ENCODE peak calls at places on chromosomes 5 and 9, in five cellular contexts. T, A, P, Z and R are unnamed samples.

GRCh38 chr5:72273547-72273946 is 46.5 kb downstream of the MRPS27 start:
- DNase-seq in A (no peak), P (no peak), T (no peak), Z (no peak), R (peak; percentile 57)

GRCh38 chr5:37893414-37894134 is 53.7 kb upstream of the GDNF start:
- DNase-seq in T (no peak), Z (no peak), A (no peak), P (no peak), R (no peak)

GRCh38 chr5:80516826-80517225 is 28.9 kb downstream of the FAM151B start:
- DNase-seq in P (no peak), Z (peak; percentile 36), T (peak; percentile 84), A (no peak), R (peak; percentile 83)

GRCh38 chr9:95857122-95857521 is 18.4 kb upstream of the ERCC6L2 start:
- DNase-seq in A (no peak), Z (no peak), P (peak; percentile 53), T (peak; percentile 24), R (peak; percentile 82)

GRCh38 chr9:708556-709432 is 132.7 kb upstream of the DMRT1 start:
- DNase-seq in P (no peak), T (peak; percentile 49), A (no peak), Z (no peak), R (no peak)

GRCh38 chr5:133754575-133755169 is 142.3 kb upstream of the FSTL4 start:
- DNase-seq in Z (peak; percentile 26), T (peak; percentile 51), A (peak; percentile 43), P (no peak), R (peak; percentile 36)

GRCh38 chr5:147290261-147290660 is 55.4 kb downstream of the STK32A start:
- DNase-seq in Z (no peak), A (no peak), T (no peak), P (no peak), R (no peak)

GRCh38 chr9:109198736-109199384 is 31.8 kb upstream of the FRRS1L start:
- DNase-seq in P (no peak), A (peak; percentile 6), Z (peak; percentile 26), T (no peak), R (peak; percentile 28)

GRCh38 chr5:74647096-74647495 is 6.6 kb upstream of the ENC1 start:
- DNase-seq in P (no peak), T (no peak), Z (no peak), A (no peak), R (no peak)

GRCh38 chr5:82164957-82165698 is 113.0 kb downstream of the RPS23 start:
- DNase-seq in T (peak; percentile 34), P (no peak), A (no peak), Z (no peak), R (peak; percentile 55)

GRCh38 chr9:121725008-121725795 is 73.8 kb downstream of the DAB2IP start:
- DNase-seq in Z (no peak), T (peak; percentile 100), A (no peak), P (no peak), R (no peak)

GRCh38 chr9:93648836-93649235 is 72.5 kb downstream of the PHF2 start:
- DNase-seq in A (no peak), Z (no peak), P (no peak), T (no peak), R (no peak)

GRCh38 chr5:33806736-33807442 is 84.9 kb downstream of the ADAMTS12 start:
- DNase-seq in Z (no peak), T (peak; percentile 86), P (no peak), A (no peak), R (peak; percentile 48)

GRCh38 chr5:1752881-1753280 is 46.8 kb downstream of the MRPL36 start:
- DNase-seq in A (no peak), Z (no peak), P (no peak), T (no peak), R (no peak)

GRCh38 chr5:145903862-145904261 is 31.0 kb upstream of the GRXCR2 start:
- DNase-seq in T (peak; percentile 67), P (no peak), Z (no peak), A (no peak), R (peak; percentile 5)

GRCh38 chr5:145568581-145568980 is 266.6 kb downstream of the PRELID2 start:
- DNase-seq in T (peak; percentile 18), P (no peak), A (no peak), Z (no peak), R (peak; percentile 25)

GRCh38 chr9:129432671-129433154 is 188.2 kb downstream of the C9orf50 start:
- DNase-seq in P (peak; percentile 67), A (no peak), Z (no peak), T (no peak), R (no peak)

GRCh38 chr9:7963026-7963425 is 163.4 kb upstream of the DMAC1 start:
- DNase-seq in A (no peak), T (no peak), Z (no peak), P (no peak), R (no peak)

GRCh38 chr9:84107995-84108394 is 127.4 kb downstream of the RMI1 start:
- DNase-seq in T (no peak), P (no peak), Z (no peak), A (no peak), R (no peak)

GRCh38 chr9:137740311-137740710 is 121.5 kb downstream of the EHMT1 start:
- DNase-seq in P (peak; percentile 90), Z (no peak), T (peak; percentile 37), A (no peak), R (no peak)

GRCh38 chr5:9621379-9621903 is 8.7 kb downstream of the TAS2R1 start:
- DNase-seq in T (peak; percentile 60), Z (no peak), P (peak; percentile 56), A (no peak), R (no peak)

GRCh38 chr9:94606641-94607339 is 13.2 kb upstream of the FBP2 start:
- DNase-seq in Z (no peak), A (peak; percentile 69), T (no peak), P (no peak), R (no peak)

GRCh38 chr5:172607213-172607793 is 33.8 kb upstream of the NEURL1B start:
- DNase-seq in T (no peak), A (no peak), Z (no peak), P (no peak), R (no peak)

GRCh38 chr5:149088686-149089085 is 25.8 kb upstream of the SH3TC2 start:
- DNase-seq in Z (no peak), A (no peak), P (no peak), T (no peak), R (no peak)

GRCh38 chr5:129820-130219 is 37.9 kb downstream of the PLEKHG4B start:
- DNase-seq in A (no peak), P (no peak), Z (no peak), T (peak; percentile 74), R (no peak)

DNA sequence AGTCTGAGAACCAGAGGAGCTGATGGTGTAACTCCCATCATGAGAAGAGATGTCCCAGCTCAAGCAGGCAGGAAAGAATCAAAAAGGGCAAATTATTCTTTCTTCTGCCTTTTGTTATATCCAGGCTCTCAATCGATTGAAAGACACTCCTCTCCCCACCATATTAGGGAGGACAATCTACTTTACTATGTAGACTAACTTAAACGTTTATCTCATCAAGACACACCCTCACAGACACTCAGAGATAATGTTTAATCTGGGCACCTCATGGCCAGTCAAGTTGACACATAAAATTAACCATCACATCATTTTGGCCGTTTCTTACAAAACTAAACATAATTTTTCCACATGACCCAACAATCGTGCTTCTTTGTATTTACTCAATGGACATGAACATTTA is 534.3 kb upstream of the RORB start:
- DNase-seq in T (no peak), P (no peak), Z (no peak), A (no peak), R (no peak)
- H2AFZ ChIP-seq in T (no peak overlapping the region), P (no peak overlapping the region), Z (no peak overlapping the region), A (no peak overlapping the region), R (no peak overlapping the region)

GRCh38 chr9:37996812-37997202 is 72.2 kb downstream of the SHB start:
- DNase-seq in A (no peak), Z (no peak), P (no peak), T (no peak), R (no peak)

GRCh38 chr9:37996050-37996811 is 72.8 kb downstream of the SHB start:
- DNase-seq in Z (no peak), T (no peak), A (no peak), P (peak; percentile 65), R (no peak)

GRCh38 chr9:37992924-37993349 is 76.1 kb downstream of the SHB start:
- DNase-seq in Z (no peak), T (no peak), A (no peak), P (no peak), R (no peak)

GRCh38 chr9:37995348-37995737 is 73.7 kb downstream of the SHB start:
- DNase-seq in A (no peak), Z (no peak), T (no peak), P (no peak), R (no peak)

DNA sequence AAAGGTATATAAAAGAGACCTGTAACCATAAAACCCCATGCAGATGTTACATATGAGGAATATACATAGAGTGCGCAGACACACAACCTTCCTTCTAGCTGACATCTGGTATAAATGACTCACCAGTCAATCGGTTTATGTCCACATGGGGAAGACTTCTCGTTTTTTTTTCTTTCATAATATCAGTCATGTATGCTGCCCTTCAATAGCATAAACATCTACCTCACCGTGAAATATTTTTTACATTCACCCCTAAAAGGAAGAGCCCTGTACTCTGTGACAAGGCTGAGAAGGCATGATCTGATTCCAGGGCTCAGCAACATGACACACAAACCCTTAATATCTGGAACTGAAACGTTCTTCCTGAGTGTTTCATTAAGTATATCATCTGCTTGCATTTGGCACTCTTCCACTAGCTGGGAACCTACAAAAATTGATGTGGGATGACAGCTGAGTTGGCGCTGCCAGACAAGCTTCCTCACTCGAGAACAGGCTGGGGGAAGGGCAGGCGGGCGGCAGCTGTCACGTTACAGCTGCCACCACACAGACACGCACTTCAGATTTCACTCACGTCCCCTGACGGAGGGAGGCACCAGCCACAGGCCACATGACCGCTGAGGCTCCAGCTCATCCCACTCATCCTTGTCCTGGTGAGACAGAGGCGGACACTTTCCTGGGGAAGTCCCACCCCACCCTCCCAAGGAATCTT is 74.2 kb downstream of the SHB start:
- DNase-seq in Z (no peak), P (peak; percentile 58), T (peak; percentile 92), A (no peak), R (no peak)
- TF ChIP-seq EZH2phosphoT487 in Z (no peak), P (no peak), T (no peak), A (no peak), R (no peak)

DNA sequence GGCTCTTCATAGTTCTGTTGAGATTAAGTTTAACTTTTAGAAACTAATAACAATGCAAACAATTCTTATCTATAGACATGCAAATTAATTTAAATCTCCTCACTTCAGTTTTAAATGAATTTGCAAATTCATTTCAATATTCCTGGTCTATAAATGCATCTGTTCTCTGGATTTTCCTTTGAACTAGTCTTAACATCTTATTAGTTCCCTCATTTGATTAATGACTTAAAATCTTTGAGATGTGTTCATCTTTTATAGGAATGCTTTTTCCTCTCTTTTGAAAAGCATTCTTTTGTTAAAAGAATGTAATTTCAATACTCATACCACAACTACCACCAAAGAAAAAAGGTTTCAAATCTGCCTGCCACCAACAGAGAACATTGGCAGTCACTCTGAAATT is 169.4 kb downstream of the RASEF start:
- DNase-seq in T (no peak), Z (no peak), A (no peak), P (no peak), R (no peak)
- H3K9me2 ChIP-seq in T (no peaks in the 10 kb centered on the region), Z (no peaks in the 10 kb centered on the region), A (no peaks in the 10 kb centered on the region), P (no peaks in the 10 kb centered on the region), R (no peaks in the 10 kb centered on the region)

DNA sequence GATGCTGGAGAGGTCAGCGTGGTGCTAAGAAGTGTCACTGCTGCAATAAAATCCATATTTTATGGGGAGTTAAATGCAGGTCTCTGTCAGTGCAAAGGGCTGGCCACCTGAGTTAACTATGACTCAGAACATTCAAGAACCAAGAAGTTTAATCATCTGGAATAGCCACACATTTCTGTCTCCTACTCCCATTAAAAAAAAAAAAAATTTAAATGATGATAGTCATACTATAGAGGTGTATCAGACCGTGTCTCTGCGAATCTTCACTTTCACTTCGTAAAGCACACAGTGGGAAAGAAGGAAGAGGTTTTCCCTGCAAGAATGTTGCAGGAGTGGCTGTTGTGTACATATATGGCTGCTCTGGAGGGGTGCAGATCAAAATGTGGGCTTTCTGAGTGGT is 1.4 kb downstream of the CDH6 start:
- DNase-seq in T (peak; percentile 39), Z (no peak), A (no peak), P (no peak), R (peak; percentile 56)
- H2AFZ ChIP-seq in T (peak overlapping the region; percentile 84), Z (no peak overlapping the region), A (no peak overlapping the region), P (no peak overlapping the region), R (peak overlapping the region; percentile 86)